ENCODE peak calls at places on chromosomes 6 and 20, in nine cellular contexts. X is GM23338; O is CD4-positive, alpha-beta memory T cell; F is left ventricle myocardium inferior; E is uterus; G is right atrium auricular region; M is lung; P is GM23248; V is vagina. Q is an unnamed sample.

GRCh38 chr6:18412644-18413043 is 25.5 kb downstream of the RNF144B start:
- DNase-seq in E (no peak), G (no peak), P (peak), F (no peak), O (no peak), V (no peak), X (no peak), M (no peak), Q (no peak)

GRCh38 chr6:158847012-158847529 is 27.9 kb upstream of the EZR start:
- DNase-seq in P (no peak), M (no peak), O (no peak), G (no peak), X (no peak), E (no peak), V (no peak), F (no peak), Q (no peak)

GRCh38 chr6:151430886-151431285 is 21.0 kb downstream of the RMND1 start:
- DNase-seq in F (no peak), V (no peak), M (no peak), P (no peak), O (no peak), G (no peak), E (no peak), X (peak), Q (no peak)

GRCh38 chr6:139344186-139344963 is 30.1 kb downstream of the CITED2 start:
- DNase-seq in E (no peak), P (no peak), O (no peak), V (no peak), G (no peak), F (no peak), M (no peak), X (no peak), Q (no peak)

GRCh38 chr6:72761767-72762166 is 139.9 kb downstream of the KCNQ5 start:
- DNase-seq in V (no peak), E (no peak), F (no peak), M (no peak), G (no peak), X (no peak), O (no peak), P (no peak), Q (no peak)

GRCh38 chr6:153051801-153052200 is 49.3 kb upstream of the MTRF1L start:
- DNase-seq in G (no peak), V (no peak), M (no peak), X (no peak), E (no peak), P (no peak), F (no peak), O (no peak), Q (no peak)

GRCh38 chr6:43942011-43942442 is 172.0 kb downstream of the VEGFA start:
- DNase-seq in E (peak), F (no peak), G (no peak), P (no peak), O (no peak), X (no peak), M (no peak), V (no peak), Q (peak)

GRCh38 chr6:15623282-15624116 is 39.3 kb downstream of the DTNBP1 start:
- DNase-seq in V (no peak), O (peak), F (no peak), E (no peak), X (peak), M (no peak), P (peak), G (no peak), Q (peak)

GRCh38 chr20:10179574-10180298 is 38.9 kb upstream of the SNAP25 start:
- DNase-seq in G (no peak), E (no peak), V (no peak), M (no peak), F (no peak), P (peak), X (peak), O (no peak), Q (peak)

GRCh38 chr20:62151225-62151624 is 7.7 kb downstream of the SS18L1 start:
- DNase-seq in O (no peak), M (no peak), V (no peak), P (no peak), X (no peak), G (no peak), E (no peak), F (no peak), Q (no peak)

GRCh38 chr6:125301435-125302391 is at the start of gene HDDC2:
- DNase-seq in V (no peak), P (peak), X (peak), O (peak), E (peak), M (peak), G (peak), F (peak), Q (peak)

GRCh38 chr6:27531772-27532459 is 59.0 kb upstream of the ZNF184 start:
- DNase-seq in X (no peak), F (no peak), P (no peak), O (no peak), V (no peak), G (no peak), E (no peak), M (no peak), Q (no peak)

GRCh38 chr6:167495506-167496391 is 170.9 kb downstream of the TTLL2 start:
- DNase-seq in P (no peak), G (no peak), E (no peak), V (no peak), M (no peak), X (no peak), O (no peak), F (no peak), Q (peak)

GRCh38 chr20:41141153-41141815 is 3.9 kb downstream of the PLCG1 start:
- DNase-seq in X (no peak), O (no peak), V (no peak), E (no peak), F (peak), P (peak), M (no peak), G (peak), Q (no peak)

GRCh38 chr6:25337431-25337830 is 58.3 kb downstream of the CARMIL1 start:
- DNase-seq in P (no peak), M (no peak), V (no peak), O (no peak), G (no peak), E (no peak), F (no peak), X (no peak), Q (no peak)

GRCh38 chr6:140203611-140204553 is 829.4 kb upstream of the CITED2 start:
- DNase-seq in V (no peak), P (peak), M (no peak), G (no peak), X (no peak), O (no peak), E (no peak), F (no peak), Q (no peak)

GRCh38 chr6:88983532-88983931 is 20.1 kb upstream of the RNGTT start:
- DNase-seq in E (no peak), V (no peak), M (no peak), F (no peak), X (peak), G (no peak), P (peak), O (no peak), Q (peak)

GRCh38 chr6:140052757-140053729 is 678.6 kb upstream of the CITED2 start:
- DNase-seq in F (no peak), G (no peak), E (no peak), O (no peak), V (no peak), X (peak), M (no peak), P (peak), Q (peak)

GRCh38 chr6:57193177-57193576 is 21.1 kb downstream of the BAG2 start:
- DNase-seq in E (no peak), O (no peak), X (no peak), P (peak), G (no peak), F (no peak), M (no peak), V (no peak), Q (no peak)

GRCh38 chr6:77587963-77588362 is 64.9 kb upstream of the MEI4 start:
- DNase-seq in V (no peak), O (no peak), M (no peak), P (no peak), E (no peak), F (no peak), G (no peak), X (no peak), Q (no peak)

GRCh38 chr6:37077459-37078296 is 72.2 kb downstream of the FGD2 start:
- DNase-seq in G (peak), F (peak), P (peak), M (peak), V (no peak), E (peak), O (no peak), X (peak), Q (no peak)

GRCh38 chr6:18277181-18278006 is 13.1 kb upstream of the DEK start:
- DNase-seq in F (no peak), X (peak), V (no peak), G (no peak), O (no peak), P (peak), M (no peak), E (no peak), Q (peak)

GRCh38 chr6:74519172-74519571 is 686.7 kb downstream of the COL12A1 start:
- DNase-seq in O (no peak), P (peak), G (no peak), E (no peak), V (no peak), X (no peak), M (no peak), F (no peak), Q (no peak)

GRCh38 chr6:40723967-40724366 is 136.8 kb upstream of the LRFN2 start:
- DNase-seq in E (no peak), V (no peak), X (no peak), O (no peak), P (peak), F (no peak), M (no peak), G (no peak), Q (no peak)

GRCh38 chr6:19336579-19336978 is 500.6 kb upstream of the ID4 start:
- DNase-seq in P (no peak), O (no peak), G (no peak), X (no peak), V (no peak), E (no peak), M (no peak), F (no peak), Q (no peak)

GRCh38 chr20:59972037-59972801 is 14.0 kb downstream of the CDH26 start:
- DNase-seq in X (no peak), E (no peak), O (no peak), M (peak), V (no peak), P (no peak), F (no peak), G (no peak), Q (no peak)

GRCh38 chr6:155974359-155974758 is 518.7 kb upstream of the NOX3 start:
- DNase-seq in X (no peak), P (no peak), V (no peak), O (no peak), M (no peak), G (no peak), E (peak), F (no peak), Q (no peak)

GRCh38 chr20:43459022-43459942 is 1.6 kb downstream of the SRSF6 start:
- DNase-seq in F (no peak), G (no peak), P (peak), X (no peak), E (peak), M (no peak), O (no peak), V (no peak), Q (no peak)

GRCh38 chr20:45867811-45868176 is 10.4 kb downstream of the ZSWIM3 start:
- DNase-seq in P (peak), V (no peak), E (no peak), O (no peak), F (no peak), M (no peak), X (no peak), G (no peak), Q (no peak)

GRCh38 chr20:53872081-53872541 is 198.3 kb downstream of the BCAS1 start:
- DNase-seq in V (no peak), P (peak), M (no peak), X (no peak), G (no peak), E (no peak), F (no peak), O (peak), Q (no peak)

GRCh38 chr20:24962182-24962492 is 13.1 kb downstream of the CST7 start:
- DNase-seq in P (no peak), O (no peak), G (no peak), V (no peak), X (no peak), F (no peak), M (no peak), E (no peak), Q (no peak)
- H3K27ac ChIP-seq in P (no peak), O (peak), G (no peak), V (no peak), X (no peak), F (no peak), M (no peak), E (no peak), Q (peak)

DNA sequence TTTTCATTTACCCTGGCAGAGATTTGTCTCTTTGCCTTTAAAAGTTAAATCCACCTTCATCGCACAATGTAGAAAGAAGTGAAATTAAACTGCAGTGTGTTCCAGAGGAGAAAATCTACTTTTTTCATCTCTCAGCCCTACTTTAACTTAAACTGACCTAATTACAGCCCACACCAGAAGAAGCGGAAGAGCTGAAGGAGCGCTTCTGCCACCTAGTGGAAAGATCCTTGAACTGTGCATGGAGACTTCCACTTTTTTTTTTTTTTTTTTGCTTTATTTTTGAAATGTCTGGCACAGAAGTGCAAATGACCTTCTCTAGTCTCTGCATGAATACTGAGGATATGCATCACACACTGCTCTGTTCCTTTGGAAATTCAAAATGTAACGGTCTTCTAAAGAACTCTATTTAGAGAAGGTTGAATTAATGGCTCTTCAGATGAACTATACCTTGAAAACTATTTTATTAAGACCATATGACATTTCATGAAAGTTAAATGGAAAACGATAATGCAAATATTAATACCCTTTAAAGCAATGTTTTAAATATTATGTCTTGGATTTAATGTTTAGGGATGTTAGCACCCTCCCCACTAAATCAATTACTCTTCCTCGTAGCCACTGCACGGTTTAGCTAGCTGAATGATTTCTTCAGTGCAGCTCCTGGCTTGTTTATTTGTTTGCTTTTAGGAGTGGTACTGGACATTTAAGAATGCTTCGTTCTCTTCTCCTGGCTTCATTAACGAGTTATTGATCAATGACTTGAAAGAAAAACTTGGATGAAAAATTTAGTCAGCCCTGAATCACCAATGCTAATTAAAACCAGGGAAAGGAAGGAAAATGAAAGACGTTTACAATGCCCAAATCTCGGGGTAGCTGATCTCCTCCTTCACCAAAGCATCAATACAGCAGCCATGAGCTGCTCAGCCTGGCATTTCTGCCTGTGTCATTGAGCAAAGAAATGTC is 569.6 kb upstream of the GJE1 start:
- DNase-seq in V (no peak), F (peak), G (no peak), X (peak), P (peak), M (peak), O (peak), E (peak), Q (peak)
- H3K4me3 ChIP-seq in V (peak), F (peak), G (peak), X (no peak), P (peak), M (no peak), O (peak), E (peak), Q (no peak)

GRCh38 chr20:24321939-24322338 is 147.5 kb upstream of the SYNDIG1 start:
- DNase-seq in V (no peak), O (no peak), G (peak), F (no peak), E (no peak), X (no peak), P (no peak), M (no peak), Q (no peak)

GRCh38 chr20:24314053-24314452 is 155.4 kb upstream of the SYNDIG1 start:
- DNase-seq in O (no peak), G (no peak), F (no peak), M (no peak), E (no peak), P (no peak), X (no peak), V (no peak), Q (peak)

GRCh38 chr20:24316731-24317130 is 152.7 kb upstream of the SYNDIG1 start:
- DNase-seq in X (no peak), V (no peak), F (no peak), P (no peak), M (no peak), G (no peak), O (no peak), E (no peak), Q (no peak)

GRCh38 chr20:24318569-24319352 is 150.7 kb upstream of the SYNDIG1 start:
- DNase-seq in F (no peak), P (no peak), E (no peak), O (no peak), G (peak), X (no peak), M (no peak), V (no peak), Q (no peak)

DNA sequence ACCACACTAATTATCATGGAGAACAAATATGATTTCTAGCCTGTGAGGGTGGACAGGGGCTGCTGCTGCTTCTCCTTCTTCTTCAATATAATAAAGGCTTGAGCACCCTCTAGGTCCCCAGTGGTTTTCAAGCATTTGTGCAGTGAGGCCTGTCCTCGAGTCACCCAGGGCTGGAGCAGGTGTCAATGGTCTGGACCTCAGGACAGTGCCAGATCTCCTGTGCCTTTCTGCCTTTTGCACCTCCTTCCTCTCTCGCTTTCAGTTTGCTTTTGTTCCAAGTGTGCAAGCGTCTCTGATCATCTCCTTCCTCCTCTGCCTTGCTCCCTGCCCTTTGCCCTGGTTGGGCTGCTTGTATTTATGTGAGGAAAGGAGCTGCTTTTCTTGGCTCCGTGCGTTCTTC is 152.2 kb upstream of the SYNDIG1 start:
- DNase-seq in X (no peak), G (no peak), O (no peak), P (no peak), E (no peak), V (no peak), M (no peak), F (no peak), Q (no peak)
- H3K27ac ChIP-seq in X (no peak), G (no peak), O (no peak), P (no peak), E (no peak), V (no peak), M (no peak), F (no peak), Q (no peak)

GRCh38 chr6:5067305-5067704 is 17.8 kb upstream of the PPP1R3G start:
- DNase-seq in V (no peak), X (no peak), G (no peak), P (no peak), E (no peak), M (no peak), F (no peak), O (no peak), Q (no peak)
- H3K4me3 ChIP-seq in V (no peak), X (no peak), G (no peak), P (no peak), E (no peak), M (no peak), F (no peak), O (no peak), Q (no peak)

DNA sequence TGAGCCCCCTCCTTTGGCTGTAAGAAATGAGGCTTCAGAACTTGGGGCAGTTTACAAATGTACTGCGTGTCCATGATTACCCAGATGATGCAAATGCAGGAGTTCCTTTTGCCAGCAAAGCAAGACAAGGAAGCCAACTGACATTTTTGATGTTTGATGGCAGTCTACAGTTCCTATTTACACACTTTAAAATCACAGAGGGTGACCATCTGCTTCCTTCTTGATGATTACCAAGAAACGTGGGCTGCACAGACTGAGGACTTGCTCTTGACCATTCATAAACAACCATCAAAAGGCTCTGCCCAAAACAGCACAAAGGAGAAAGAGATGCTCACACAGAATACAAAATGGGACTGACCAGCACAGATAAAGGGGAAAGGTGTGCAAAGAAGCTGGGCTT is 79.8 kb upstream of the TRAF3IP2 start:
- DNase-seq in O (no peak), E (no peak), V (peak), P (no peak), F (no peak), M (no peak), X (no peak), G (no peak), Q (no peak)
- H3K27ac ChIP-seq in O (no peak), E (peak), V (peak), P (no peak), F (peak), M (peak), X (no peak), G (peak), Q (peak)